ENCODE peak calls at places on chromosomes 3 and 15, in four cellular contexts. One of them, this sample, is unnamed. For H3K4me1, the result is how much of the 10 kb centered on the place peaks cover.

GRCh38 chr3:18743761-18744160 is 318.6 kb upstream of the SATB1 start:
- DNase-seq in cardiac muscle cell: no peak
- DNase-seq in CD8-positive, alpha-beta memory T cell: no peak
- DNase-seq in body of pancreas: no peak
- DNase-seq in this sample: no peak

GRCh38 chr3:66755924-66756323 is 242.2 kb upstream of the KBTBD8 start:
- DNase-seq in CD8-positive, alpha-beta memory T cell: no peak
- DNase-seq in body of pancreas: no peak
- DNase-seq in cardiac muscle cell: no peak
- DNase-seq in this sample: no peak

GRCh38 chr3:14525685-14526631 is 14.2 kb downstream of the GRIP2 start:
- DNase-seq in body of pancreas: peak
- DNase-seq in cardiac muscle cell: peak
- DNase-seq in CD8-positive, alpha-beta memory T cell: no peak
- DNase-seq in this sample: no peak

GRCh38 chr3:101423984-101424888 is 88.8 kb downstream of the SENP7 start:
- DNase-seq in cardiac muscle cell: no peak
- DNase-seq in body of pancreas: no peak
- DNase-seq in CD8-positive, alpha-beta memory T cell: no peak
- DNase-seq in this sample: no peak

GRCh38 chr3:111717601-111718000 is 122.5 kb upstream of the ZBED2 start:
- DNase-seq in cardiac muscle cell: peak
- DNase-seq in CD8-positive, alpha-beta memory T cell: peak
- DNase-seq in body of pancreas: peak
- DNase-seq in this sample: peak

GRCh38 chr3:177286034-177286433 is 88.8 kb upstream of the TBL1XR1 start:
- DNase-seq in body of pancreas: no peak
- DNase-seq in CD8-positive, alpha-beta memory T cell: no peak
- DNase-seq in cardiac muscle cell: no peak
- DNase-seq in this sample: no peak

GRCh38 chr15:58374147-58374546 is 57.6 kb upstream of the LIPC start:
- DNase-seq in body of pancreas: no peak
- DNase-seq in cardiac muscle cell: no peak
- DNase-seq in CD8-positive, alpha-beta memory T cell: no peak
- DNase-seq in this sample: no peak

GRCh38 chr3:184733181-184733580 is 21.3 kb upstream of the MAGEF1 start:
- DNase-seq in body of pancreas: no peak
- DNase-seq in cardiac muscle cell: no peak
- DNase-seq in CD8-positive, alpha-beta memory T cell: no peak
- DNase-seq in this sample: no peak

GRCh38 chr3:188690076-188690475 is 481.7 kb upstream of the TPRG1 start:
- DNase-seq in CD8-positive, alpha-beta memory T cell: no peak
- DNase-seq in body of pancreas: no peak
- DNase-seq in cardiac muscle cell: no peak
- DNase-seq in this sample: no peak

GRCh38 chr3:112646623-112647022 is 5.7 kb upstream of the CCDC80 start:
- DNase-seq in cardiac muscle cell: no peak
- DNase-seq in CD8-positive, alpha-beta memory T cell: no peak
- DNase-seq in body of pancreas: no peak
- DNase-seq in this sample: no peak

GRCh38 chr3:16429086-16429485 is 84.4 kb downstream of the RFTN1 start:
- DNase-seq in CD8-positive, alpha-beta memory T cell: no peak
- DNase-seq in cardiac muscle cell: no peak
- DNase-seq in body of pancreas: no peak
- DNase-seq in this sample: no peak

GRCh38 chr3:45135959-45136358 is 10.2 kb downstream of the CDCP1 start:
- DNase-seq in cardiac muscle cell: peak
- DNase-seq in body of pancreas: no peak
- DNase-seq in CD8-positive, alpha-beta memory T cell: no peak
- DNase-seq in this sample: no peak

GRCh38 chr3:183260167-183260904 is 7.3 kb downstream of the B3GNT5 start:
- DNase-seq in CD8-positive, alpha-beta memory T cell: no peak
- DNase-seq in body of pancreas: peak
- DNase-seq in cardiac muscle cell: peak
- DNase-seq in this sample: no peak

GRCh38 chr3:67093315-67093714 is 95.2 kb downstream of the KBTBD8 start:
- DNase-seq in CD8-positive, alpha-beta memory T cell: no peak
- DNase-seq in cardiac muscle cell: no peak
- DNase-seq in body of pancreas: no peak
- DNase-seq in this sample: no peak

GRCh38 chr3:171991166-171991565 is 48.2 kb upstream of the FNDC3B start:
- DNase-seq in cardiac muscle cell: no peak
- DNase-seq in CD8-positive, alpha-beta memory T cell: no peak
- DNase-seq in body of pancreas: no peak
- DNase-seq in this sample: no peak

GRCh38 chr15:39925112-39925830 is 5.2 kb upstream of the GPR176 start:
- DNase-seq in CD8-positive, alpha-beta memory T cell: no peak
- DNase-seq in cardiac muscle cell: no peak
- DNase-seq in body of pancreas: no peak
- DNase-seq in this sample: no peak

GRCh38 chr15:66409565-66410108 is 22.9 kb downstream of the MAP2K1 start:
- DNase-seq in body of pancreas: no peak
- DNase-seq in cardiac muscle cell: no peak
- DNase-seq in CD8-positive, alpha-beta memory T cell: no peak
- DNase-seq in this sample: peak

DNA sequence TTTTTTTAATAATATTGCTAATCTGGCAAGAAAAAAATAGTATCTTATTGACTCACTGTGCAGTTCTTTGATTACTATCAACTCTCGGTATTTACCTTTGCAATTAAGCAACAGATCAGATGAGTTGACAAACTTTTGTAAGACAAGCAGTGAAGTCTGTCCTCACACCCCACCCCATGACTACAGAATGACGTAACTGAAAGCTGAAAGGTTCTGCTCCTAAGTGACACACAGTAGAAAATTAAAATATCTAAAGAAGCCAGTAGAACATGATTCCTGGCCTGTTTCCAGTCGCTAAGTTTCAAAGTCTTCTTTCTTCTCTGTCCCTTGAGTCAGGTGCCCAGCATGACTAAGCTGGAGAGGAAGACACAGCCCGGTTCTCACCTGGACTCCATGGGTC is 135.5 kb downstream of the STT3B start:
- DNase-seq in body of pancreas: no peak
- DNase-seq in cardiac muscle cell: no peak
- DNase-seq in CD8-positive, alpha-beta memory T cell: no peak
- DNase-seq in this sample: no peak
- H3K27ac ChIP-seq in body of pancreas: no peak
- H3K27ac ChIP-seq in cardiac muscle cell: no peak
- H3K27ac ChIP-seq in CD8-positive, alpha-beta memory T cell: no peak
- H3K27ac ChIP-seq in this sample: no peak

GRCh38 chr3:53196575-53197407 is 35.8 kb downstream of the PRKCD start:
- DNase-seq in body of pancreas: peak
- DNase-seq in CD8-positive, alpha-beta memory T cell: peak
- DNase-seq in cardiac muscle cell: peak
- DNase-seq in this sample: peak
- H3K4me1 ChIP-seq in body of pancreas: under half
- H3K4me1 ChIP-seq in CD8-positive, alpha-beta memory T cell: under half
- H3K4me1 ChIP-seq in cardiac muscle cell: under half
- H3K4me1 ChIP-seq in this sample: under half

GRCh38 chr3:55709411-55709997 is 222.4 kb upstream of the WNT5A start:
- DNase-seq in CD8-positive, alpha-beta memory T cell: no peak
- DNase-seq in body of pancreas: no peak
- DNase-seq in cardiac muscle cell: no peak
- DNase-seq in this sample: no peak
- H3K4me3 ChIP-seq in CD8-positive, alpha-beta memory T cell: no peak
- H3K4me3 ChIP-seq in body of pancreas: no peak
- H3K4me3 ChIP-seq in cardiac muscle cell: no peak
- H3K4me3 ChIP-seq in this sample: no peak

DNA sequence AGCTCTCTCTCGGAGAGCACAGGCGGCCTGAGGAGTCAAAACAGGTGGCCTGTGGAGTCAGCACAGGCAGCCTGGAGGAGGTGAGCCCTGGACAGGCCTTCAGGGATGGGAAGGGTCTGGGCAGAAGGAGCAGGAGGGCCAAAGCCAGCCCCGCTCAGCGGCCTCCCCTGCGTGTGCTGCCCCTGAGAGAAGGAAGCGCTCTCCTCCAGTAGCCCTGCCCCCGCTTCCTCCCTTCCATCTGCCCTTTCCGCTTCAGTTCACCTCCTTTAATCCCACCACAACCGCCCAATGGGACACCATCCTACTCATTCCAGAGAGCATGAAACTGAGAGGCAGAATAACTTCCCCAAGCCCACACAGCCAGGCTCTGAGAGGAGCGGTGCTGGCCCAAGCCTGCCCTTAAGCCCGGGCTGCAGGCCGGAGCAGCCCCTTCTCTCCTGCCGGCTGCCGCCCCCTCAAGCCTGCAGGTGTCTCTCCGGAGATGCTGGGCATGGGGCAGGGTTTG is 3.2 kb upstream of the NR2E3 start:
- DNase-seq in CD8-positive, alpha-beta memory T cell: no peak
- DNase-seq in cardiac muscle cell: no peak
- DNase-seq in body of pancreas: no peak
- DNase-seq in this sample: peak
- H3K27ac ChIP-seq in CD8-positive, alpha-beta memory T cell: no peak
- H3K27ac ChIP-seq in cardiac muscle cell: no peak
- H3K27ac ChIP-seq in body of pancreas: no peak
- H3K27ac ChIP-seq in this sample: peak

This sample was measured in SJCRH30.